ENCODE peak calls at places on chromosomes 11 and 22, in ten cellular contexts. X is left colon; D is GM23248; K is ACHN; U is cardiac muscle cell; A is stimulated activated CD8-positive, alpha-beta memory T cell treated with anti-CD3 and anti-CD28 coated beads, Interleukin-2, amount 100 ng/mL, for 48 hours; E is iris pigment epithelial cell; P is H9; C is heart right ventricle; T is Right ventricle myocardium superior. F is an unnamed sample.

GRCh38 chr11:67820079-67820478 is 145.7 kb upstream of the ALDH3B2 start:
- DNase-seq in P (no peak), A (no peak), C (no peak), K (no peak), X (no peak), U (no peak), T (no peak), E (no peak), D (no peak), F (no peak)

GRCh38 chr11:87736928-87737327 is 438.3 kb downstream of the RAB38 start:
- DNase-seq in A (no peak), E (no peak), K (no peak), P (no peak), X (no peak), T (no peak), D (no peak), U (no peak), C (no peak), F (no peak)

GRCh38 chr22:25453557-25453956 is 110.9 kb upstream of the GRK3 start:
- DNase-seq in T (no peak), U (no peak), X (no peak), A (peak; percentile 32), D (no peak), K (no peak), E (no peak), P (no peak), C (no peak), F (no peak)

GRCh38 chr11:75356613-75357012 is 5.2 kb upstream of the ARRB1 start:
- DNase-seq in X (no peak), D (no peak), P (no peak), E (no peak), C (no peak), A (no peak), K (no peak), T (no peak), U (peak; percentile 59), F (no peak)

GRCh38 chr11:95254139-95254704 is 23.2 kb upstream of the SESN3 start:
- DNase-seq in T (peak; percentile 73), E (peak; percentile 92), A (peak; percentile 60), K (peak; percentile 75), C (peak; percentile 85), U (peak; percentile 93), D (peak; percentile 92), X (peak; percentile 72), P (peak; percentile 81), F (no peak)

GRCh38 chr11:86211619-86212018 is 32.9 kb upstream of the EED start:
- DNase-seq in P (no peak), D (no peak), E (no peak), T (no peak), X (no peak), U (no peak), K (no peak), A (no peak), C (no peak), F (no peak)

GRCh38 chr22:21760640-21761039 is 25.0 kb upstream of the YPEL1 start:
- DNase-seq in P (no peak), X (no peak), K (no peak), D (peak; percentile 46), T (no peak), C (no peak), U (peak; percentile 40), E (peak; percentile 95), A (no peak), F (no peak)

GRCh38 chr22:20783844-20784723 is 10.2 kb downstream of the SERPIND1 start:
- DNase-seq in K (peak; percentile 56), X (peak; percentile 59), A (no peak), T (no peak), P (peak; percentile 51), E (peak; percentile 75), C (peak; percentile 23), U (peak; percentile 76), D (peak; percentile 70), F (no peak)

GRCh38 chr22:40046126-40046525 is 51.4 kb downstream of the FAM83F start:
- DNase-seq in A (no peak), E (no peak), K (no peak), P (no peak), C (no peak), T (no peak), D (no peak), U (no peak), X (no peak), F (no peak)

GRCh38 chr11:2575611-2576051 is 124.2 kb downstream of the KCNQ1OT1 start:
- DNase-seq in P (peak; percentile 18), A (no peak), E (no peak), K (no peak), U (no peak), D (no peak), T (peak; percentile 19), C (no peak), X (peak; percentile 38), F (no peak)

GRCh38 chr22:37303821-37304274 is 21.5 kb downstream of the CYTH4 start:
- DNase-seq in D (peak; percentile 96), C (no peak), U (peak; percentile 79), A (peak; percentile 75), E (peak; percentile 93), T (no peak), P (no peak), X (no peak), K (peak; percentile 75), F (no peak)

GRCh38 chr22:46951973-46952372 is 189.5 kb downstream of the TBC1D22A start:
- DNase-seq in A (no peak), D (no peak), E (no peak), P (no peak), X (no peak), T (no peak), C (no peak), K (no peak), U (no peak), F (peak; percentile 38)

GRCh38 chr11:84993386-84993785 is 633.8 kb downstream of the DLG2 start:
- DNase-seq in T (no peak), U (no peak), C (no peak), E (peak; percentile 47), P (peak; percentile 58), X (peak; percentile 36), D (peak; percentile 41), K (peak; percentile 19), A (no peak), F (no peak)

GRCh38 chr22:23686416-23687024 is 4.3 kb upstream of the RGL4 start:
- DNase-seq in T (no peak), U (no peak), D (no peak), P (no peak), X (no peak), K (no peak), C (no peak), A (no peak), E (no peak), F (no peak)

GRCh38 chr11:128964463-128964930 is 21.8 kb upstream of the TP53AIP1 start:
- DNase-seq in U (no peak), C (no peak), T (no peak), K (no peak), D (no peak), X (no peak), P (no peak), E (no peak), A (no peak), F (no peak)

GRCh38 chr22:37300551-37301017 is 18.3 kb downstream of the CYTH4 start:
- DNase-seq in E (no peak), P (no peak), K (no peak), X (peak; percentile 23), U (no peak), D (no peak), T (no peak), C (no peak), A (no peak), F (no peak)

GRCh38 chr22:46815896-46816721 is 53.7 kb downstream of the TBC1D22A start:
- DNase-seq in T (no peak), P (no peak), K (peak; percentile 30), U (peak; percentile 58), D (peak; percentile 71), X (peak; percentile 28), C (no peak), E (peak; percentile 50), A (no peak), F (no peak)

GRCh38 chr11:65471410-65471762 is 27.5 kb upstream of the MALAT1 start:
- DNase-seq in K (peak; percentile 81), X (peak; percentile 77), D (peak; percentile 85), A (no peak), T (peak; percentile 84), C (peak; percentile 85), P (peak; percentile 82), E (peak; percentile 86), U (peak; percentile 87), F (no peak)

GRCh38 chr22:21646608-21647590 is 4.8 kb downstream of the SDF2L1 start:
- DNase-seq in X (peak; percentile 84), P (peak; percentile 77), K (peak; percentile 77), C (peak; percentile 78), T (peak; percentile 69), U (peak; percentile 86), A (peak; percentile 65), E (peak; percentile 63), D (peak; percentile 85), F (peak; percentile 89)

GRCh38 chr11:8971917-8972316 is 7.7 kb upstream of the TMEM9B start:
- DNase-seq in C (no peak), U (no peak), T (no peak), K (no peak), X (no peak), E (no peak), D (no peak), P (no peak), A (no peak), F (no peak)

GRCh38 chr22:42365942-42366660 is 66.1 kb downstream of the NFAM1 start:
- DNase-seq in E (no peak), C (no peak), T (no peak), X (no peak), D (no peak), U (no peak), A (no peak), K (no peak), P (no peak), F (no peak)

F was measured in osteocyte.